ENCODE peak calls at places on chromosomes 1 and 21, in five cellular contexts. K is iris pigment epithelial cell, J is mammary epithelial cell, U is erythroblast, L is NCI-H2029 treated with DMSO at 0.1 percent for 48 hours. B is an unnamed sample.

GRCh38 chr1:59367269-59368006 is 70.5 kb downstream of the FGGY start:
- DNase-seq in K (peak), J (peak), U (no peak), L (no peak), B (peak)

GRCh38 chr1:236938745-236939144 is 65.5 kb downstream of the MT1HL1 start:
- DNase-seq in K (no peak), J (no peak), U (no peak), L (no peak), B (no peak)

GRCh38 chr1:161305872-161306519 is 3.8 kb downstream of the MPZ start:
- DNase-seq in K (peak), J (peak), U (peak), L (peak), B (peak)

GRCh38 chr1:18668750-18669404 is 38.2 kb downstream of the PAX7 start:
- DNase-seq in K (peak), J (peak), U (no peak), L (no peak), B (no peak)

GRCh38 chr1:93042134-93042821 is 36.8 kb upstream of the MTF2 start:
- DNase-seq in K (no peak), J (no peak), U (no peak), L (no peak), B (no peak)

GRCh38 chr1:223860051-223860559 is 14.4 kb upstream of the TP53BP2 start:
- DNase-seq in K (no peak), J (peak), U (no peak), L (no peak), B (no peak)

GRCh38 chr21:42421018-42421793 is 17.5 kb downstream of the UBASH3A start:
- DNase-seq in K (no peak), J (no peak), U (no peak), L (no peak), B (no peak)

GRCh38 chr1:219422811-219423598 is 189.9 kb downstream of the ZC3H11B start:
- DNase-seq in K (peak), J (peak), U (no peak), L (no peak), B (no peak)

GRCh38 chr1:179026813-179027664 is 1.3 kb downstream of the FAM20B start:
- DNase-seq in K (no peak), J (no peak), U (no peak), L (no peak), B (no peak)

GRCh38 chr1:2436876-2437275 is 24.5 kb upstream of the PEX10 start:
- DNase-seq in K (no peak), J (no peak), U (no peak), L (no peak), B (no peak)

GRCh38 chr1:75677443-75677842 is 47.1 kb upstream of the ACADM start:
- DNase-seq in K (no peak), J (no peak), U (no peak), L (no peak), B (no peak)

GRCh38 chr1:119605686-119606085 is 42.4 kb downstream of the ZNF697 start:
- DNase-seq in K (no peak), J (no peak), U (no peak), L (no peak), B (no peak)

GRCh38 chr1:180911640-180912161 is 996 bp upstream of the KIAA1614 start:
- DNase-seq in K (peak), J (no peak), U (no peak), L (no peak), B (no peak)

GRCh38 chr1:87109012-87109411 is 194.6 kb downstream of the HS2ST1 start:
- DNase-seq in K (no peak), J (no peak), U (no peak), L (no peak), B (no peak)

GRCh38 chr1:26768755-26769154 is 19.0 kb upstream of the PIGV start:
- DNase-seq in K (peak), J (peak), U (no peak), L (no peak), B (peak)

GRCh38 chr21:31107151-31107785 is 69.0 kb upstream of the KRTAP19-8 start:
- DNase-seq in K (no peak), J (no peak), U (no peak), L (no peak), B (no peak)